ENCODE peak calls at places on chromosome 20, in five cellular contexts. One of them, this sample, is unnamed.

GRCh38 chr20:37327748-37328147 is 18.2 kb upstream of the SRC start:
- DNase-seq in cardiac muscle cell: peak
- DNase-seq in mammary epithelial cell: no peak
- DNase-seq in AG09309: peak
- DNase-seq in epithelial cell of esophagus: no peak
- DNase-seq in this sample: peak

GRCh38 chr20:58662142-58662473 is 11.0 kb downstream of the STX16 start:
- DNase-seq in epithelial cell of esophagus: no peak
- DNase-seq in mammary epithelial cell: no peak
- DNase-seq in cardiac muscle cell: no peak
- DNase-seq in AG09309: no peak
- DNase-seq in this sample: no peak

GRCh38 chr20:24993337-24994185 is 1.0 kb upstream of the APMAP start:
- DNase-seq in mammary epithelial cell: peak
- DNase-seq in cardiac muscle cell: peak
- DNase-seq in epithelial cell of esophagus: peak
- DNase-seq in AG09309: peak
- DNase-seq in this sample: peak

GRCh38 chr20:1779567-1779966 is 115.6 kb upstream of the SIRPA start:
- DNase-seq in epithelial cell of esophagus: no peak
- DNase-seq in AG09309: no peak
- DNase-seq in mammary epithelial cell: no peak
- DNase-seq in cardiac muscle cell: no peak
- DNase-seq in this sample: no peak

GRCh38 chr20:17568045-17568788 is 1.7 kb upstream of the DSTN start:
- DNase-seq in mammary epithelial cell: no peak
- DNase-seq in AG09309: no peak
- DNase-seq in cardiac muscle cell: no peak
- DNase-seq in epithelial cell of esophagus: no peak
- DNase-seq in this sample: no peak

GRCh38 chr20:46666306-46666705 is 15.0 kb upstream of the SLC13A3 start:
- DNase-seq in epithelial cell of esophagus: no peak
- DNase-seq in mammary epithelial cell: no peak
- DNase-seq in cardiac muscle cell: no peak
- DNase-seq in AG09309: no peak
- DNase-seq in this sample: no peak

GRCh38 chr20:63289311-63290135 is 3.5 kb upstream of the COL20A1 start:
- DNase-seq in mammary epithelial cell: no peak
- DNase-seq in epithelial cell of esophagus: no peak
- DNase-seq in cardiac muscle cell: no peak
- DNase-seq in AG09309: no peak
- DNase-seq in this sample: no peak

GRCh38 chr20:43838703-43839060 is 76.0 kb upstream of the TOX2 start:
- DNase-seq in epithelial cell of esophagus: no peak
- DNase-seq in mammary epithelial cell: no peak
- DNase-seq in cardiac muscle cell: no peak
- DNase-seq in AG09309: no peak
- DNase-seq in this sample: no peak

GRCh38 chr20:38013891-38014290 is 19.4 kb downstream of the TTI1 start:
- DNase-seq in epithelial cell of esophagus: no peak
- DNase-seq in cardiac muscle cell: no peak
- DNase-seq in AG09309: no peak
- DNase-seq in mammary epithelial cell: no peak
- DNase-seq in this sample: no peak

GRCh38 chr20:56978475-56978874 is 288.0 kb downstream of the BMP7 start:
- DNase-seq in mammary epithelial cell: no peak
- DNase-seq in cardiac muscle cell: no peak
- DNase-seq in epithelial cell of esophagus: no peak
- DNase-seq in AG09309: no peak
- DNase-seq in this sample: no peak

GRCh38 chr20:31670371-31671228 is 32.9 kb downstream of the COX4I2 start:
- DNase-seq in mammary epithelial cell: no peak
- DNase-seq in cardiac muscle cell: no peak
- DNase-seq in epithelial cell of esophagus: no peak
- DNase-seq in AG09309: no peak
- DNase-seq in this sample: peak

GRCh38 chr20:5871720-5872410 is 78.5 kb downstream of the TRMT6 start:
- DNase-seq in cardiac muscle cell: peak
- DNase-seq in epithelial cell of esophagus: no peak
- DNase-seq in mammary epithelial cell: no peak
- DNase-seq in AG09309: no peak
- DNase-seq in this sample: no peak

GRCh38 chr20:10209091-10209490 is 9.5 kb upstream of the SNAP25 start:
- DNase-seq in AG09309: no peak
- DNase-seq in mammary epithelial cell: no peak
- DNase-seq in epithelial cell of esophagus: no peak
- DNase-seq in cardiac muscle cell: peak
- DNase-seq in this sample: no peak

GRCh38 chr20:57596358-57596757 is 23.9 kb downstream of the ZBP1 start:
- DNase-seq in AG09309: no peak
- DNase-seq in mammary epithelial cell: no peak
- DNase-seq in cardiac muscle cell: no peak
- DNase-seq in epithelial cell of esophagus: no peak
- DNase-seq in this sample: no peak

GRCh38 chr20:2742934-2743559 is 50.5 kb downstream of the EBF4 start:
- DNase-seq in mammary epithelial cell: peak
- DNase-seq in AG09309: no peak
- DNase-seq in cardiac muscle cell: peak
- DNase-seq in epithelial cell of esophagus: peak
- DNase-seq in this sample: peak

GRCh38 chr20:40677343-40677924 is 11.6 kb downstream of the MAFB start:
- DNase-seq in epithelial cell of esophagus: no peak
- DNase-seq in AG09309: no peak
- DNase-seq in cardiac muscle cell: no peak
- DNase-seq in mammary epithelial cell: no peak
- DNase-seq in this sample: no peak

GRCh38 chr20:46895906-46896242 is 1.2 kb downstream of the EYA2 start:
- DNase-seq in epithelial cell of esophagus: no peak
- DNase-seq in AG09309: no peak
- DNase-seq in cardiac muscle cell: no peak
- DNase-seq in mammary epithelial cell: no peak
- DNase-seq in this sample: no peak

GRCh38 chr20:17680836-17681740 is 954 bp downstream of the RRBP1 start:
- DNase-seq in mammary epithelial cell: peak
- DNase-seq in AG09309: no peak
- DNase-seq in epithelial cell of esophagus: peak
- DNase-seq in cardiac muscle cell: peak
- DNase-seq in this sample: peak

GRCh38 chr20:21719592-21720214 is 14.2 kb downstream of the PAX1 start:
- DNase-seq in mammary epithelial cell: peak
- DNase-seq in cardiac muscle cell: peak
- DNase-seq in AG09309: peak
- DNase-seq in epithelial cell of esophagus: peak
- DNase-seq in this sample: peak

DNA sequence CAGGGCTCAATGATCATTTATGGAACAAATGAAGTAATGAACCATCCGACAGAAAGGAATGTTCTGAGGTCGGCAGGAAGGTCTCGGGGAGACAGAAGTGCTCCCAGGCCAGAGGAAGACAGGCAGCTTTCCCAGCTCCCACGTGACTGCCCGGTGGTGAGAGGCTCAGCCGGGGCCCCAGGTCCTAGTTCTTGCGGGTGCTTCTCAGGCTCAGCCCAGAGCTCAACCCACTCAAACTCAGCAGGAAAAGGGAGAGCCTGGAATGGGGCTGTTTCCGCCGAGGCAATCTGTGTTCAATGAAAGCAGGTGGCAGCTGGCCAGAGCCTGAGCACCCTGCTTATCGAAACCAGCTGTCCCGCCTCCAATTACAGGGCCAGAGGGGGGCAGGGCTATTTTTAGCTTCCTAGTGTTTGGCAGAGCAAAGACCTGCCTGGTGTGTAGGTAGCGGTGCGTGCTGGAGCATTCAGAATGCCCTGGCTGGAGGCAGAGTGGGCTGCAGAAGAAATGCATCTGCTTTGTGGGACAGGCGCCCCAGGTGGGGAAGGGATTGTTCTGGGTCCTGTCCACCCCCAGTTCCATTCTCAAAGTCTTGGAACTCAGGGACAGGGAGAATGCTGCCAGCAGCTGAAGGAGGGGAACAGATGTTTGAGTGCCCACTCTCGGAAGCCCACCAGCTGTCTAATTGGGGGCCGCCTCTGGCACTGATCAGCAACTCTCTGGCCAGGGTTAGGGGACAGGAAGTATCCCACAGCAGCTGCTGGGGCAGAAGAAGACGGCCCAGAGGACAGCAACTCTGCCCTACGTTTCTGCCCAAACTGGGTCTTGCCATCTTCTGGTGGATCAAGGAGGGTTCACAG is 145.0 kb downstream of the PREX1 start:
- DNase-seq in AG09309: peak
- DNase-seq in mammary epithelial cell: peak
- DNase-seq in cardiac muscle cell: peak
- DNase-seq in epithelial cell of esophagus: peak
- DNase-seq in this sample: peak
- H3K4me3 ChIP-seq in AG09309: no peak
- H3K4me3 ChIP-seq in mammary epithelial cell: no peak
- H3K4me3 ChIP-seq in cardiac muscle cell: peak
- H3K4me3 ChIP-seq in epithelial cell of esophagus: no peak
- H3K4me3 ChIP-seq in this sample: peak

DNA sequence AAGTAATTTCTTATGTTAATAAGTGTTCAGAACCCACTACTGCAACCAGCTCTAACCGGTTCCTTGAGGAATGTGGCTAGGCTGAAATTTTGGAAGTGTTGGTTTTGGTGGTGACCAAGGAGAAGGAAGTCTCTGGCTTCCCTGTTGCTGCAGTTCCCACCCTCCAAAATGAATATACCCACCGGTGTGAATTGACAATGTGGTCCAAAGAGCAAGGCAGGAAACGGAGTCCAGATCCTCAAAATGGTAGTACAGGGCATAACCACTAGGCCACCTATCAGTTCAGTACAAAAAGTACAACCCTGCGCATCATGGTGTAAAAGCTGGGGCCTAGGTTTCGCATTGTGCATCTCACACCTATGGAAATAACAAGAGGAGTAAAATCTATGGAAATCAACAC is 2.8 kb downstream of the ADNP start:
- DNase-seq in AG09309: no peak
- DNase-seq in cardiac muscle cell: no peak
- DNase-seq in epithelial cell of esophagus: peak
- DNase-seq in mammary epithelial cell: no peak
- DNase-seq in this sample: no peak
- TF ChIP-seq CTCF in AG09309: no peak
- TF ChIP-seq CTCF in cardiac muscle cell: no peak
- TF ChIP-seq CTCF in epithelial cell of esophagus: no peak
- TF ChIP-seq CTCF in mammary epithelial cell: peak
- TF ChIP-seq CTCF in this sample: peak

GRCh38 chr20:54221383-54221782 is 13.5 kb downstream of the PFDN4 start:
- DNase-seq in epithelial cell of esophagus: peak
- DNase-seq in AG09309: no peak
- DNase-seq in cardiac muscle cell: no peak
- DNase-seq in mammary epithelial cell: peak
- DNase-seq in this sample: no peak
- H3K4me3 ChIP-seq in epithelial cell of esophagus: no peak
- H3K4me3 ChIP-seq in AG09309: no peak
- H3K4me3 ChIP-seq in cardiac muscle cell: no peak
- H3K4me3 ChIP-seq in mammary epithelial cell: no peak
- H3K4me3 ChIP-seq in this sample: no peak

GRCh38 chr20:577167-577791 is 32.8 kb downstream of the TCF15 start:
- DNase-seq in AG09309: no peak
- DNase-seq in epithelial cell of esophagus: peak
- DNase-seq in cardiac muscle cell: peak
- DNase-seq in mammary epithelial cell: no peak
- DNase-seq in this sample: peak
- TF ChIP-seq CTCF in AG09309: peak
- TF ChIP-seq CTCF in epithelial cell of esophagus: peak
- TF ChIP-seq CTCF in cardiac muscle cell: peak
- TF ChIP-seq CTCF in mammary epithelial cell: no peak
- TF ChIP-seq CTCF in this sample: peak

GRCh38 chr20:23048283-23049200 is 930 bp downstream of the THBD start:
- DNase-seq in AG09309: no peak
- DNase-seq in mammary epithelial cell: peak
- DNase-seq in epithelial cell of esophagus: peak
- DNase-seq in cardiac muscle cell: peak
- DNase-seq in this sample: peak
- H3K4me3 ChIP-seq in AG09309: peak
- H3K4me3 ChIP-seq in mammary epithelial cell: peak
- H3K4me3 ChIP-seq in epithelial cell of esophagus: peak
- H3K4me3 ChIP-seq in cardiac muscle cell: peak
- H3K4me3 ChIP-seq in this sample: peak